ENCODE peak calls at places on chromosomes 4 and X, in eight cellular contexts. N is left kidney, B is T follicular helper cell, E is astrocyte of the spinal cord, I is anterior cingulate cortex, H is heart left ventricle, T is non-pigmented ciliary epithelial cell, K is ACHN. V is an unnamed sample.

GRCh38 chr4:22625301-22625700 is 67.4 kb upstream of the GBA3 start:
- DNase-seq in B (no peak), I (no peak), H (no peak), K (peak), E (no peak), T (no peak), N (no peak), V (peak)

GRCh38 chr4:61734409-61734808 is 534.3 kb downstream of the ADGRL3 start:
- DNase-seq in I (no peak), E (no peak), H (no peak), N (no peak), T (no peak), B (no peak), K (no peak), V (no peak)

GRCh38 chr4:21032246-21032645 is 332.0 kb downstream of the PACRGL start:
- DNase-seq in B (no peak), E (peak), N (no peak), H (no peak), K (no peak), T (peak), I (no peak), V (no peak)

GRCh38 chrX:129980043-129980442 is 2.4 kb upstream of the BCORL1 start:
- DNase-seq in B (no peak), K (no peak), T (no peak), I (no peak), E (no peak), N (peak), H (peak), V (no peak)

GRCh38 chrX:97126020-97126419 is 242.3 kb downstream of the RPA4 start:
- DNase-seq in K (no peak), B (no peak), N (no peak), T (peak), I (no peak), E (peak), H (no peak), V (no peak)

GRCh38 chr4:8648816-8649630 is 56.5 kb downstream of the CPZ start:
- DNase-seq in N (no peak), T (no peak), B (no peak), E (no peak), I (no peak), H (peak), K (no peak), V (no peak)

GRCh38 chrX:42778096-42778495 is at the start of gene PPP1R2C:
- DNase-seq in T (no peak), H (no peak), B (peak), K (no peak), E (no peak), N (no peak), I (no peak), V (no peak)

GRCh38 chr4:176753049-176753448 is 39.7 kb downstream of the VEGFC start:
- DNase-seq in E (peak), H (no peak), N (no peak), B (no peak), I (no peak), T (peak), K (peak), V (peak)

GRCh38 chr4:115841873-115842272 is 728.5 kb upstream of the NDST4 start:
- DNase-seq in T (no peak), K (no peak), E (no peak), H (no peak), N (no peak), B (no peak), I (no peak), V (no peak)

GRCh38 chr4:141375855-141376254 is 155.2 kb downstream of the ZNF330 start:
- DNase-seq in K (peak), E (peak), B (no peak), H (no peak), N (peak), I (no peak), T (peak), V (peak)

GRCh38 chr4:83679692-83680091 is 143.8 kb downstream of the GPAT3 start:
- DNase-seq in K (no peak), E (no peak), T (no peak), N (no peak), I (no peak), B (no peak), H (no peak), V (no peak)

GRCh38 chrX:48711929-48712505 is 15.5 kb downstream of the SUV39H1 start:
- DNase-seq in K (no peak), B (no peak), T (no peak), E (no peak), N (no peak), H (no peak), I (no peak), V (no peak)

GRCh38 chr4:115113382-115114106 is at the start of gene NDST4:
- DNase-seq in T (no peak), I (no peak), H (no peak), N (peak), B (no peak), K (peak), E (peak), V (peak)

GRCh38 chrX:71053217-71053621 is 14.9 kb downstream of the SNX12 start:
- DNase-seq in T (no peak), E (peak), I (no peak), H (peak), B (no peak), N (peak), K (no peak), V (no peak)

GRCh38 chr4:56674984-56675383 is 6.1 kb downstream of the HOPX start:
- DNase-seq in T (no peak), N (no peak), H (no peak), B (no peak), I (no peak), E (peak), K (no peak), V (no peak)

GRCh38 chrX:13719192-13719856 is 15.1 kb downstream of the TRAPPC2 start:
- DNase-seq in H (no peak), T (no peak), K (no peak), I (no peak), B (no peak), N (no peak), E (no peak), V (no peak)

GRCh38 chr4:932713-933070 is 432 bp downstream of the TMEM175 start:
- DNase-seq in K (peak), I (no peak), E (no peak), H (no peak), N (no peak), B (no peak), T (no peak), V (peak)

GRCh38 chr4:38782452-38783108 is at the start of gene TLR10:
- DNase-seq in B (no peak), T (no peak), I (no peak), E (peak), K (peak), N (peak), H (peak), V (peak)

GRCh38 chr4:8741513-8742226 is 130.0 kb downstream of the HMX1 start:
- DNase-seq in E (no peak), H (no peak), T (no peak), I (no peak), N (no peak), B (no peak), K (no peak), V (no peak)